ENCODE peak calls at places on chromosomes 7 and 10, in six cellular contexts. S is stomach, O is GM23338, N is Panc1, L is spleen, U is sigmoid colon. P is an unnamed sample.

GRCh38 chr10:76428541-76429330 is 997.3 kb downstream of the LRMDA start:
- DNase-seq in O (peak), S (no peak), U (no peak), N (no peak), L (no peak), P (no peak)

GRCh38 chr10:3898821-3899220 is 113.8 kb upstream of the KLF6 start:
- DNase-seq in U (no peak), L (no peak), S (peak), O (no peak), N (no peak), P (no peak)

GRCh38 chr10:4201866-4202825 is 417.1 kb upstream of the KLF6 start:
- DNase-seq in O (no peak), S (no peak), L (no peak), N (no peak), U (no peak), P (no peak)

GRCh38 chr7:157521752-157522151 is 184.9 kb downstream of the DNAJB6 start:
- DNase-seq in S (no peak), O (no peak), N (no peak), U (peak), L (no peak), P (no peak)

GRCh38 chr7:107044347-107045194 is at the start of gene PRKAR2B:
- DNase-seq in O (peak), S (peak), U (peak), N (no peak), L (peak), P (peak)

GRCh38 chr10:3554121-3554522 is 230.9 kb downstream of the KLF6 start:
- DNase-seq in N (no peak), O (no peak), S (no peak), L (no peak), U (no peak), P (no peak)

GRCh38 chr7:45066409-45066808 is 22.4 kb downstream of the NACAD start:
- DNase-seq in N (no peak), S (peak), L (peak), O (no peak), U (no peak), P (peak)

GRCh38 chr10:43390791-43391190 is 18.2 kb downstream of the HNRNPF start:
- DNase-seq in O (peak), N (no peak), U (peak), S (no peak), L (peak), P (no peak)

GRCh38 chr10:30818010-30818660 is 188.6 kb upstream of the LYZL2 start:
- DNase-seq in U (peak), L (peak), N (no peak), S (peak), O (no peak), P (no peak)

GRCh38 chr10:131240691-131241090 is 70.8 kb downstream of the TCERG1L start:
- DNase-seq in S (no peak), O (no peak), N (no peak), L (peak), U (no peak), P (peak)

GRCh38 chr10:14560274-14560673 is 214.4 kb downstream of the FAM107B start:
- DNase-seq in S (peak), N (no peak), U (no peak), L (peak), O (peak), P (no peak)

GRCh38 chr10:130105724-130106123 is 4.9 kb downstream of the C10orf143 start:
- DNase-seq in N (no peak), L (no peak), U (no peak), O (peak), S (no peak), P (no peak)

GRCh38 chr10:73819513-73820093 is 8.2 kb upstream of the NDST2 start:
- DNase-seq in U (no peak), L (peak), S (peak), N (no peak), O (peak), P (no peak)

GRCh38 chr7:54879776-54880175 is 120.8 kb upstream of the SEC61G start:
- DNase-seq in U (no peak), O (no peak), L (no peak), S (no peak), N (no peak), P (no peak)

GRCh38 chr10:70597856-70598815 is 4.4 kb downstream of the PRF1 start:
- DNase-seq in S (no peak), L (no peak), N (no peak), U (no peak), O (no peak), P (no peak)

GRCh38 chr7:33982425-33982786 is 77.1 kb downstream of the BMPER start:
- DNase-seq in L (no peak), N (no peak), U (no peak), S (no peak), O (peak), P (no peak)

GRCh38 chr10:100998183-100998990 is 1.2 kb upstream of the LZTS2 start:
- DNase-seq in U (peak), N (no peak), O (peak), L (peak), S (peak), P (peak)

GRCh38 chr10:58385784-58386112 is 538 bp downstream of the TFAM start:
- DNase-seq in S (peak), U (no peak), O (peak), L (no peak), N (no peak), P (no peak)

GRCh38 chr10:32795598-32796183 is 162.3 kb downstream of the ITGB1 start:
- DNase-seq in U (no peak), N (peak), O (peak), L (no peak), S (no peak), P (no peak)

GRCh38 chr7:40221836-40222235 is 87.0 kb downstream of the SUGCT start:
- DNase-seq in U (no peak), O (no peak), N (no peak), L (no peak), S (no peak), P (no peak)

GRCh38 chr10:103802081-103802480 is 53.3 kb downstream of the SH3PXD2A start:
- DNase-seq in N (no peak), U (no peak), L (no peak), O (no peak), S (no peak), P (no peak)

GRCh38 chr7:27143022-27143949 is at the start of gene HOXA5:
- DNase-seq in L (peak), S (peak), O (peak), N (peak), U (peak), P (peak)

GRCh38 chr10:49518566-49518965 is 20.4 kb downstream of the ERCC6 start:
- DNase-seq in L (no peak), N (no peak), U (no peak), S (no peak), O (no peak), P (no peak)

DNA sequence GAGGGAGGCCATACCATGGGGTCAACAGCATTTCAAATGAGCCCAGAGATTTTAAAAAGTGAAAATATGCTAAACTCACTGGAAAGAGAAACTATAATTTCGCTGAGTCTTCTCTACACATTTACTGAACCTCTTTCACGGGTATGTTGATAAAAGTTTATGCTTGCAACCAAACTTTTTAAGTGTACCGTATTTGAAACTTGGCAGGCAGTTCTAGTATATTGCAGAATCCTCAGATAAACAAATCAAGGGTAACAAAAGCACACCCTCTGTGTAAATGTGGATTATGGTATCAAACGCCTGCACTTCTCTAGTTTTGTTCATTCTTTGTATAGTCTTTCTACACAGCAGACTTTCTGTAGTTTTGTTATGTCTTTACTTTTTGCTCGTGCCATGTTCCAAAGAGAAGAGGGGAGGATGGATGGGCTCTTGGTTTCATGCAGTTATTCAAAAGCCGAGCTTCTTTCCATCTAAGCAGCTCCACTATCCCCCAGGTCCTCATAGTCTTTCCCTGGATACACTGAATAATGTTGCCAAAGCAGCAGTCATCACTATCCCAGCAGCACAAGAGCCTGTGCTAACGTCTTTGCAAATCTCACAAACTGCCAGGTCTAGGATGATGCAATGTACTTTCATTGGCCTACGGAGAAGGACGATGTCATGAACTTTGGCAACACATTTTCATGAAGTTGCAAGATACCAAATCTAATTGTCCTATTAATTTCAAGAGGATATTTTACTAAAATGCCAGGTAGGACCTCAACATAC is 131.2 kb downstream of the MPP7 start:
- DNase-seq in N (no peak), S (no peak), L (no peak), U (peak), O (peak), P (no peak)
- TF ChIP-seq POLR2AphosphoS5 in N (no peak), S (no peak), L (no peak), U (peak), O (no peak), P (no peak)

GRCh38 chr10:102399217-102400021 is 3.9 kb downstream of the NFKB2 start:
- DNase-seq in U (peak), O (peak), N (no peak), L (peak), S (peak), P (peak)
- TF ChIP-seq POLR2AphosphoS5 in U (peak), O (peak), N (peak), L (peak), S (peak), P (no peak)

DNA sequence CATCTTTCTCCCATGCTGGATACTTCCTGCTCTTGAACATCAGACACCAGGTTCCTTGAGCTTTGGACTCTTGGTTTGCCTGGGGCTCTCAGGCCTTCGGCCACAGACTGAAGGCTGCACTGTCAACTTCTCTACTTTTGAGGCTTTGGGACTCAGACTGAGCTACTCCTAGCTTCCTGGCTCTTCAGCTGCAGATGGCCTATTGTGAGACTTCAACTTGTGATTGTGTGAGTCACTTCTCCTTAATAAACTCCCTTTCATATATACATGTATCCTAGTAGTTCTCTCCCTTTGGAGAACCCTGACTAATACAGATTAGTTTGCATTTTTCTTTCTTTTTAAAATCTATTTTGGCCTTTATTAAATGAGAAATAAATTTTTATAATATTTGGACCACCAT is 276.2 kb upstream of the SEMA3C start:
- DNase-seq in O (no peak), L (no peak), U (no peak), S (no peak), N (no peak), P (no peak)
- TF ChIP-seq POLR2AphosphoS5 in O (no peak), L (no peak), U (no peak), S (no peak), N (no peak), P (no peak)

GRCh38 chr7:100166966-100167911 is 1.2 kb downstream of the GAL3ST4 start:
- DNase-seq in O (no peak), U (peak), L (peak), N (no peak), S (no peak), P (no peak)
- TF ChIP-seq POLR2AphosphoS5 in O (no peak), U (no peak), L (no peak), N (no peak), S (no peak), P (no peak)

GRCh38 chr7:122068999-122069398 is 75.0 kb downstream of the AASS start:
- DNase-seq in N (no peak), L (no peak), U (no peak), O (no peak), S (no peak), P (no peak)
- TF ChIP-seq POLR2AphosphoS5 in N (no peak), L (no peak), U (no peak), O (no peak), S (no peak), P (no peak)

DNA sequence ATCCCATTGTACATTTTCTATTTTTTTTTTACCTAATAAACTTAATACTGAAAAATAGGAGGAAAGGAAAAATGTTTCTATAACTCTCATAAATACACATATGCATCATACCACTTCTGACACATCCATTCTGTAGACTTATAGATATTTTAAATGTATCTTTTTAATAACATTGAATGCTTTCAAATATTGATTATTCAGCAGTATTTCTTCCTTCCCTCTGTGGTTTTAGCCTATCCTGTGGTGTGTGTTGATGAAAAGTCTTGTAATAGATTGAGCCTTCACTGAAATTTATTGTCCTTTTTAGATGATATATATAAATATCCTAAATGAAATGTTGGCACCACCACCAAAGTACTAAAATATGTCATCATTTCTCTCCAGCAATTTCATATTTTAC is 218.1 kb downstream of the TSPAN12 start:
- DNase-seq in U (no peak), L (no peak), O (no peak), S (no peak), N (no peak), P (no peak)
- TF ChIP-seq POLR2AphosphoS5 in U (no peak), L (no peak), O (no peak), S (no peak), N (no peak), P (no peak)

GRCh38 chr7:125516194-125516593 is 586.6 kb upstream of the POT1 start:
- DNase-seq in O (no peak), L (no peak), N (no peak), S (no peak), U (no peak), P (no peak)
- TF ChIP-seq POLR2AphosphoS5 in O (no peak), L (no peak), N (no peak), S (no peak), U (no peak), P (no peak)

GRCh38 chr7:2104107-2104710 is 128.5 kb downstream of the MAD1L1 start:
- DNase-seq in O (peak), S (peak), U (peak), L (peak), N (no peak), P (peak)
- TF ChIP-seq POLR2AphosphoS5 in O (no peak), S (peak), U (peak), L (peak), N (no peak), P (peak)

P was measured in suprapubic skin.